ENCODE peak calls at places on chromosomes 2 and 18, in four cellular contexts. G, P, E and X are unnamed samples.

GRCh38 chr2:221969087-221969829 is 329.5 kb downstream of the PAX3 start:
- DNase-seq in G (no peak), E (peak; percentile 58), P (peak; percentile 65), X (no peak)

GRCh38 chr2:64049633-64050220 is 30.5 kb upstream of the VPS54 start:
- DNase-seq in P (peak; percentile 84), G (no peak), E (peak; percentile 78), X (peak; percentile 56)

GRCh38 chr2:230910546-230911135 is 14.4 kb downstream of the GPR55 start:
- DNase-seq in E (no peak), P (no peak), G (peak; percentile 36), X (no peak)

GRCh38 chr18:38497281-38497680 is 931.7 kb upstream of the CELF4 start:
- DNase-seq in P (no peak), G (no peak), E (no peak), X (no peak)

GRCh38 chr2:98715812-98716451 is 15.0 kb downstream of the MGAT4A start:
- DNase-seq in E (no peak), G (no peak), P (no peak), X (no peak)

GRCh38 chr2:215612770-215613169 is 176.9 kb upstream of the FN1 start:
- DNase-seq in P (peak; percentile 17), G (no peak), E (no peak), X (no peak)

GRCh38 chr18:26405190-26405781 is 143.1 kb downstream of the KCTD1 start:
- DNase-seq in E (peak; percentile 51), G (no peak), P (peak; percentile 36), X (no peak)

GRCh38 chr2:186518945-186519344 is 32.9 kb downstream of the ZC3H15 start:
- DNase-seq in E (no peak), P (no peak), G (no peak), X (no peak)

GRCh38 chr18:11324956-11325873 is 175.8 kb upstream of the PIEZO2 start:
- DNase-seq in P (no peak), G (no peak), E (no peak), X (no peak)

GRCh38 chr2:61196671-61197070 is 34.7 kb downstream of the C2orf74 start:
- DNase-seq in P (no peak), E (no peak), G (no peak), X (no peak)

GRCh38 chr2:229784791-229785190 is 70.4 kb upstream of the DNER start:
- DNase-seq in P (no peak), E (no peak), G (no peak), X (no peak)

GRCh38 chr2:158194229-158194628 is 92.6 kb downstream of the UPP2 start:
- DNase-seq in E (no peak), G (no peak), P (peak; percentile 20), X (no peak)

GRCh38 chr2:191318037-191318728 is 73.0 kb downstream of the MYO1B start:
- DNase-seq in E (no peak), G (no peak), P (no peak), X (no peak)

GRCh38 chr2:24543252-24543651 is 52.2 kb downstream of the NCOA1 start:
- DNase-seq in P (peak; percentile 70), G (no peak), E (no peak), X (no peak)

GRCh38 chr2:239309398-239310245 is 91.2 kb downstream of the HDAC4 start:
- DNase-seq in E (no peak), P (no peak), G (peak; percentile 60), X (no peak)

GRCh38 chr2:31735716-31736115 is 155.0 kb upstream of the SRD5A2 start:
- DNase-seq in P (no peak), E (no peak), G (no peak), X (no peak)

GRCh38 chr2:47056374-47056773 is 98.7 kb downstream of the STPG4 start:
- DNase-seq in E (peak; percentile 45), P (no peak), G (no peak), X (no peak)

GRCh38 chr2:191228861-191229260 is 16.3 kb upstream of the MYO1B start:
- DNase-seq in P (no peak), E (no peak), G (peak; percentile 81), X (no peak)

GRCh38 chr2:95309599-95309998 is 12.5 kb downstream of the KCNIP3 start:
- DNase-seq in G (no peak), P (no peak), E (no peak), X (no peak)

GRCh38 chr2:56357655-56358295 is 174.0 kb downstream of the CCDC85A start:
- DNase-seq in E (no peak), P (no peak), G (no peak), X (no peak)

GRCh38 chr18:79522451-79523220 is 126.9 kb downstream of the NFATC1 start:
- DNase-seq in P (no peak), G (no peak), E (no peak), X (peak; percentile 38)

GRCh38 chr2:30527859-30528258 is 80.8 kb downstream of the LCLAT1 start:
- DNase-seq in E (no peak), G (no peak), P (no peak), X (no peak)

GRCh38 chr2:104443137-104443536 is 410.8 kb upstream of the POU3F3 start:
- DNase-seq in E (no peak), P (no peak), G (no peak), X (no peak)

GRCh38 chr2:11553661-11554429 is 20.0 kb downstream of the GREB1 start:
- DNase-seq in G (no peak), E (no peak), P (no peak), X (no peak)

GRCh38 chr2:59449264-59449663 is 1104.2 kb downstream of the BCL11A start:
- DNase-seq in E (peak; percentile 20), G (no peak), P (peak; percentile 42), X (no peak)

GRCh38 chr18:41767960-41768359 is 187.1 kb upstream of the PIK3C3 start:
- DNase-seq in G (no peak), P (peak; percentile 29), E (peak; percentile 60), X (no peak)
- TF ChIP-seq CTCF in G (no peak), P (peak; percentile 34), E (peak; percentile 46), X (no peak)

DNA sequence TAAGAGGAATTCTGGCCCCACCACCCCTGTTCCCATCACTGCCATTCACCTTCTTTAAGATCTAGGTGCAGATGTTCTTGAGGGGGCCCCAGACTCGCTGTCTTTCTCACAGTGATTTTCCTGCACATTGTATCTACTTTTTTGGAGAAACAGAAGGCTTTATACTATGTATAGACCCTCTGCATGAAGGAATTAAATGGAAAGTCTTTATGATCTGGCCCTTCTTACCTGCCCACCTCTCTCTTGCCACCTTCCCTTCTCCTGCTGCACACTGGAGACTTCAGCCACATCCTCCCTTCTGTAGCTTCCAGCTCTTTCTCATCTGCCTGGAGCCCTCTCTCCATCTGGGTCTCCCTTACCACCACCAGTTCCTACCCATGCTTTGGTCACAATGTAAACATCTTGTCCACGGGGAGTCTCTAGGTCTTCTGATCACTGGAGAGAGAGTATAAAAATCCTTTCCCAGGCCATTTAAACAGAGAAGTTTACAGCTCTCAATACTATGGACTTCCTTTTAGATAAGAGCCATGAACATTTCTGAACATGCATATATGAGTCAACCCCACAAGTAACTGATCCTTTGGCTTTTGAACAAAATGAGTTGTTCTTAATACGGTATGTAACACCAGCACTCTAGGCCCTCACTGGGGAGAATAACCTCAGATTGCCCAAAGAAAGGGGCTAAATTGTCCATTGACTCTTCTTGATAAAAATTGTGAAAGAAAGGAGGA is 5.7 kb downstream of the ARHGAP25 start:
- DNase-seq in G (no peak), E (no peak), P (no peak), X (no peak)
- H3K4me3 ChIP-seq in G (no peak overlapping the region), E (no peak overlapping the region), P (no peak overlapping the region), X (no peak overlapping the region)

DNA sequence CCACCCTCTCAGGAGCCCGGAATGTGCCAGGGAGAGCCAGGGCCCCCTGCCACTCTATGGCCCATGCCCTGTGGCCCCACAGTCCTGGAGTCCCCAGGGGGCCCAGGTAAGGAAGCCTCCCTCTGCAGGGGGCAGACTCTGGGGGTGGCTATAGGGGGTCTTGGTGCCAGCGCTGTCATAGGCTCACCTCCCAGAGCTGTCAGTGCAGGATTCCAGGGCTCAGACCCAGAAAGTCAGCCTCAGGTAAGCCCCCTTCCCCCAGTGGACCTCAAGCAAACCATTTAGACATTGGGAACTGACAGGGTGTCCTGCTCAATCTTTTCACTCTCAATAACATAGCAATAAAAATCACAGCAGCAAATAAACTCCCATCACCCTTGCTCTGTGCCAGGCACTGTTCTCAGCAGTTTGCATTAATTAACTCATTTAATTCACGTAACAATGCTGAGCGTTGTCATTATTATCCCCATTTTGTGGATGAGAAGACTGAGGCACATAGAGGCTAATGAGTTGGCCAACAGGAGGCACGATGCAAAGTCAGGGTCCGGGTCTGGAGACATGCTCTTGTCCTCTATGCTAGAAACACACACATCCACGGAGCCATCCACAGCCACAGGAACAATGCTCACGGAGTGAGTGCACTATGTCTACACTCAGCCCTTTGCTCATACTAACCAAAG is 79.6 kb downstream of the TNS1 start:
- DNase-seq in G (no peak), E (no peak), P (no peak), X (no peak)
- H3K4me1 ChIP-seq in G (peaks cover 95% of the 10 kb centered on the region), E (peaks cover 69% of the 10 kb centered on the region), P (peaks cover 39% of the 10 kb centered on the region), X (no peaks in the 10 kb centered on the region)

GRCh38 chr2:74554821-74555531 is 456 bp downstream of the DOK1 start:
- DNase-seq in G (peak; percentile 79), E (peak; percentile 73), P (peak; percentile 66), X (peak; percentile 46)
- TF ChIP-seq CTCF in G (no peak), E (no peak), P (no peak), X (no peak)

GRCh38 chr18:21363411-21363810 is 121.4 kb downstream of the GREB1L start:
- DNase-seq in E (no peak), P (no peak), G (no peak), X (no peak)
- H3K4me3 ChIP-seq in E (no peak overlapping the region), P (no peak overlapping the region), G (no peak overlapping the region), X (no peak overlapping the region)

GRCh38 chr2:100539221-100539620 is 23.6 kb upstream of the PDCL3 start:
- DNase-seq in E (no peak), G (no peak), P (no peak), X (no peak)
- H3K4me1 ChIP-seq in E (no peaks in the 10 kb centered on the region), G (no peaks in the 10 kb centered on the region), P (no peaks in the 10 kb centered on the region), X (no peaks in the 10 kb centered on the region)

GRCh38 chr2:20400787-20401494 is 45.9 kb upstream of the RHOB start:
- DNase-seq in P (no peak), E (no peak), G (peak; percentile 37), X (no peak)
- TF ChIP-seq CTCF in P (no peak), E (no peak), G (no peak), X (no peak)

GRCh38 chr2:77520981-77521380 is 1.2 kb downstream of the LRRTM4 start:
- DNase-seq in P (no peak), E (no peak), G (no peak), X (no peak)
- H3K4me3 ChIP-seq in P (peak overlapping the region; percentile 51), E (no peak overlapping the region), G (no peak overlapping the region), X (no peak overlapping the region)

GRCh38 chr2:207458582-207458981 is 71.2 kb upstream of the CREB1 start:
- DNase-seq in E (no peak), G (no peak), P (peak; percentile 41), X (no peak)
- H3K4me1 ChIP-seq in E (no peaks in the 10 kb centered on the region), G (no peaks in the 10 kb centered on the region), P (no peaks in the 10 kb centered on the region), X (no peaks in the 10 kb centered on the region)